ENCODE peak calls at places on chromosome 18, in four cellular contexts. One of them, this sample, is unnamed.

GRCh38 chr18:12515550-12515949 is 107.8 kb downstream of the PRELID3A start:
- DNase-seq in GM12878: no peak
- DNase-seq in body of pancreas: no peak
- DNase-seq in heart left ventricle: no peak
- DNase-seq in this sample: no peak

GRCh38 chr18:13137939-13138821 is 80.4 kb upstream of the LDLRAD4 start:
- DNase-seq in body of pancreas: peak; percentile 37
- DNase-seq in heart left ventricle: peak; percentile 69
- DNase-seq in GM12878: peak; percentile 77
- DNase-seq in this sample: no peak

GRCh38 chr18:24398515-24398914 is 891 bp upstream of the OSBPL1A start:
- DNase-seq in heart left ventricle: no peak
- DNase-seq in GM12878: no peak
- DNase-seq in body of pancreas: no peak
- DNase-seq in this sample: no peak

GRCh38 chr18:45686892-45687611 is 36.9 kb upstream of the SLC14A1 start:
- DNase-seq in heart left ventricle: no peak
- DNase-seq in body of pancreas: no peak
- DNase-seq in GM12878: no peak
- DNase-seq in this sample: no peak

GRCh38 chr18:48623468-48624220 is 84.8 kb downstream of the CTIF start:
- DNase-seq in heart left ventricle: no peak
- DNase-seq in GM12878: no peak
- DNase-seq in body of pancreas: no peak
- DNase-seq in this sample: peak; percentile 33

GRCh38 chr18:21571763-21572162 is 28.7 kb downstream of the ESCO1 start:
- DNase-seq in GM12878: no peak
- DNase-seq in heart left ventricle: no peak
- DNase-seq in body of pancreas: no peak
- DNase-seq in this sample: no peak

GRCh38 chr18:32152705-32153448 is 37.0 kb upstream of the MEP1B start:
- DNase-seq in heart left ventricle: no peak
- DNase-seq in GM12878: peak; percentile 19
- DNase-seq in body of pancreas: no peak
- DNase-seq in this sample: no peak

GRCh38 chr18:38481576-38481975 is 916.0 kb upstream of the CELF4 start:
- DNase-seq in GM12878: no peak
- DNase-seq in body of pancreas: no peak
- DNase-seq in heart left ventricle: no peak
- DNase-seq in this sample: no peak

GRCh38 chr18:45291616-45292612 is 323.4 kb upstream of the SLC14A2 start:
- DNase-seq in GM12878: no peak
- DNase-seq in heart left ventricle: no peak
- DNase-seq in body of pancreas: no peak
- DNase-seq in this sample: no peak

GRCh38 chr18:53687002-53687401 is 537.5 kb downstream of the MBD2 start:
- DNase-seq in GM12878: no peak
- DNase-seq in body of pancreas: no peak
- DNase-seq in heart left ventricle: no peak
- DNase-seq in this sample: no peak

GRCh38 chr18:71666481-71666880 is 877.7 kb downstream of the CBLN2 start:
- DNase-seq in heart left ventricle: no peak
- DNase-seq in GM12878: no peak
- DNase-seq in body of pancreas: no peak
- DNase-seq in this sample: no peak

GRCh38 chr18:49797995-49798394 is 15.3 kb downstream of the ACAA2 start:
- DNase-seq in heart left ventricle: no peak
- DNase-seq in body of pancreas: no peak
- DNase-seq in GM12878: no peak
- DNase-seq in this sample: no peak

GRCh38 chr18:54946149-54946581 is 13.1 kb downstream of the CCDC68 start:
- DNase-seq in body of pancreas: peak; percentile 78
- DNase-seq in GM12878: peak; percentile 8
- DNase-seq in heart left ventricle: peak; percentile 32
- DNase-seq in this sample: no peak

GRCh38 chr18:55334875-55335274 is 253.1 kb downstream of the TCF4 start:
- DNase-seq in heart left ventricle: peak; percentile 55
- DNase-seq in body of pancreas: no peak
- DNase-seq in GM12878: no peak
- DNase-seq in this sample: no peak

GRCh38 chr18:1357724-1358123 is 453.1 kb downstream of the ADCYAP1 start:
- DNase-seq in heart left ventricle: no peak
- DNase-seq in body of pancreas: no peak
- DNase-seq in GM12878: no peak
- DNase-seq in this sample: no peak

GRCh38 chr18:7165846-7166393 is 48.3 kb upstream of the LAMA1 start:
- DNase-seq in body of pancreas: no peak
- DNase-seq in GM12878: no peak
- DNase-seq in heart left ventricle: no peak
- DNase-seq in this sample: no peak

GRCh38 chr18:55384551-55385275 is 203.3 kb downstream of the TCF4 start:
- DNase-seq in heart left ventricle: no peak
- DNase-seq in GM12878: no peak
- DNase-seq in body of pancreas: no peak
- DNase-seq in this sample: peak; percentile 5

GRCh38 chr18:4106407-4107033 is 348.6 kb downstream of the DLGAP1 start:
- DNase-seq in GM12878: no peak
- DNase-seq in body of pancreas: peak; percentile 56
- DNase-seq in heart left ventricle: peak; percentile 29
- DNase-seq in this sample: peak; percentile 6

GRCh38 chr18:5238371-5238758 is 41.3 kb upstream of the AKAIN1 start:
- DNase-seq in body of pancreas: peak; percentile 78
- DNase-seq in heart left ventricle: peak; percentile 37
- DNase-seq in GM12878: no peak
- DNase-seq in this sample: no peak

GRCh38 chr18:12606592-12607315 is 51.2 kb downstream of the SPIRE1 start:
- DNase-seq in GM12878: no peak
- DNase-seq in heart left ventricle: no peak
- DNase-seq in body of pancreas: no peak
- DNase-seq in this sample: no peak

GRCh38 chr18:54329787-54330186 is 27.9 kb downstream of the STARD6 start:
- DNase-seq in body of pancreas: no peak
- DNase-seq in GM12878: no peak
- DNase-seq in heart left ventricle: no peak
- DNase-seq in this sample: no peak

GRCh38 chr18:78884502-78884901 is 95.1 kb upstream of the SALL3 start:
- DNase-seq in body of pancreas: no peak
- DNase-seq in heart left ventricle: no peak
- DNase-seq in GM12878: no peak
- DNase-seq in this sample: no peak

DNA sequence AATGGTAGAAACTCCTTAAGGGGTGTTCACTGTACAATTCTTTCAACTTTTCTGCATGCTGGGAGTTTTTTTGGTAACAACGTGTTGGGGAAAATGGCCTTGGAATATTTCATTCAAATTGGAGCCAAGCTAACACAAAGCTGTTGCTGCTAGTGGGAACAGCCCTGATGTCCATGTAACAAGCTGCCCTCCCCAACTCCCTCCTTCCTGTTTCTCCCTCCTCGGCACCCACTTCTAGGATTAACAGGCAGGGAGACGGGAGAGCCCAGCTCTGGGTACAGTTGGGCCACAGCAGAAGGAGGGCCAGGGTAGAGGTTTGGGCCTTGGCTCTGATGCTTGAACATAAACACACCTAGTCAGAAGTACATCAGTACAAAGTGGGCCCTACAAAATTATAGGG is 9.4 kb upstream of the MOCOS start:
- DNase-seq in GM12878: no peak
- DNase-seq in heart left ventricle: no peak
- DNase-seq in body of pancreas: no peak
- DNase-seq in this sample: no peak
- TF ChIP-seq POLR2A in GM12878: no peak
- TF ChIP-seq POLR2A in heart left ventricle: no peak
- TF ChIP-seq POLR2A in body of pancreas: no peak
- TF ChIP-seq POLR2A in this sample: no peak

DNA sequence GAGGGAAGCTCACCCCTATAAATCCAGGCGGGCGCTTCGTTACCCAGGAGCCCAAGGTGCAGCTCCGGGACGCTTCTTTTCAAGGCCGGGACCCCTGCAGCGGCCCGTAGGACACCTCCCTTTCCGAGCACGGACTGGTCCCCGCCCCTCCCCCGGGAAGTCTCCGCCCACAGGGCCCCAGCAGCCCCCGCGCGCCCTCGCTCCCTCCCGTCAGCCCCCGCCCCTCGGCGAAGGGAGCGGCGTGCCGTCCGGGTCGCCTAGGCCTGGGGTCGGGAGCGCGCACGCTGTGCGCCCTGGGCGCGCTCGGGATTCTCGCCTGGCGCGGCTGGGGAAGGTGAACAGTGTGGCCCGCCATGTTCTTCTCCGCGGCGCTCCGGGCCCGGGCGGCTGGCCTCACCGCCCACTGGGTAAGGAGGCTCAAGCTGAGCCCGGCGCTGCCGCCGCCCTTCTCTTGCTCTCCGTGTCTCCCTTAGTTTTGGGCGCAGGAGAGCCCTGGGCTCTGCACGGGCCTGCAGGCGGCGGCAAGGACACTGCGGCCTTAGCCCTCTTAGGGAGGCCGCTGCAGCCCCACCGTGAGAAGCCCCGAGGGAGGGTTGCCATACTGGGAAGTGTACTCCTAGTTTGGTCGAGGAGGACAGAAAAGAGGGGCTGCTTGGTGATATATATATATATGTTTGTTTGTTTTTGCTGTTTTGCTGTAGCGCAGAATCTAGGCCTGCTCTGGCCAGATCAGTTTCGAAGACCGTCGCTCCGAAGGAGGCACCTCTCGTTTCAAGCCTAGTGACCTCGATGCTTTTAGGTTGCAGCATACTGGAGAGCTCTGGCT is at the start of gene NDUFV2:
- DNase-seq in body of pancreas: peak; percentile 95
- DNase-seq in GM12878: peak; percentile 77
- DNase-seq in heart left ventricle: peak; percentile 98
- DNase-seq in this sample: peak; percentile 83
- TF ChIP-seq POLR2A in body of pancreas: peak; percentile 83
- TF ChIP-seq POLR2A in GM12878: peak; percentile 87
- TF ChIP-seq POLR2A in heart left ventricle: no peak
- TF ChIP-seq POLR2A in this sample: peak; percentile 65

GRCh38 chr18:62420151-62420512 is 95.0 kb downstream of the TNFRSF11A start:
- DNase-seq in heart left ventricle: no peak
- DNase-seq in body of pancreas: no peak
- DNase-seq in GM12878: no peak
- DNase-seq in this sample: no peak

GRCh38 chr18:62426191-62426488 is 96.7 kb upstream of the ZCCHC2 start:
- DNase-seq in heart left ventricle: no peak
- DNase-seq in GM12878: no peak
- DNase-seq in body of pancreas: no peak
- DNase-seq in this sample: no peak

GRCh38 chr18:62420513-62421209 is 95.6 kb downstream of the TNFRSF11A start:
- DNase-seq in body of pancreas: peak; percentile 39
- DNase-seq in GM12878: peak; percentile 62
- DNase-seq in heart left ventricle: no peak
- DNase-seq in this sample: no peak

DNA sequence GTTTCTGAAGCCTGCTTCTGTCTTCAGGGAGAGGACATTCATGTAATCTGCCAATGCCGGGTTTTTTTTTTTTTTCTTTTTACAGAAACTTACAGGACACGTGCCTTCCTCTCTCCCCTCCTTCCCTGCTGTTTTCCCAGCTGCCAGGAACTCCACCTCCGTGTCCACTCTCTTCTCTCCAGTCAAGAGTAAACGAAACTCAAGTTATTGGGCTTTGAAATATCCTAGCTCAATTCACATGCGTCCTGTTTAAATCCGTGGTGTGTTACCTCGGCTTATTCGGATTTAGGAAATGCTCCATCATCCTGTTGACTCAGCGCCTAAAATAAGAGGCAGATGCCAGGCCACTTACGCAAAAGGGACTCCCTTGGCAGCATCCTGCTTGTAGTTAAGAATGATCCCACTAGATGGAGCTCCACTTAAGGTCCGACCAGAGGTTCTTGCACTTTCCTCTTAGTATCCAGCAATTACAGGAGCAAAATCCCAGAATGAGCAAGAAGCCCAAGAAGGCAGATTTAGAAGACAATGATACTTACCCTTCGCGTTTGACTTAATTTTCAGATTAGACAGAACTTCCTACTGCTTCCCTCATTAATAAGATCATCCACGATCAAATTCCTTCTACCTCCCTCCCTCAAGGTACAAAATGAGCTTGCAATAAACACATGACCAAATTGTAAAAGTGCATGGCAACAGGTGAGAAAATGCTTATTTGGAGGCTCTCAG is 97.2 kb upstream of the ZCCHC2 start:
- DNase-seq in heart left ventricle: peak; percentile 88
- DNase-seq in body of pancreas: peak; percentile 83
- DNase-seq in GM12878: no peak
- DNase-seq in this sample: no peak
- TF ChIP-seq POLR2A in heart left ventricle: no peak
- TF ChIP-seq POLR2A in body of pancreas: no peak
- TF ChIP-seq POLR2A in GM12878: no peak
- TF ChIP-seq POLR2A in this sample: no peak

GRCh38 chr18:76524900-76525698 is 30.1 kb upstream of the ZNF516 start:
- DNase-seq in heart left ventricle: no peak
- DNase-seq in GM12878: no peak
- DNase-seq in body of pancreas: no peak
- DNase-seq in this sample: no peak

GRCh38 chr18:76530846-76531245 is 35.8 kb upstream of the ZNF516 start:
- DNase-seq in GM12878: no peak
- DNase-seq in body of pancreas: no peak
- DNase-seq in heart left ventricle: no peak
- DNase-seq in this sample: no peak

GRCh38 chr18:76530391-76530790 is 35.3 kb upstream of the ZNF516 start:
- DNase-seq in heart left ventricle: no peak
- DNase-seq in body of pancreas: no peak
- DNase-seq in GM12878: no peak
- DNase-seq in this sample: no peak

GRCh38 chr18:76529433-76529811 is 34.4 kb upstream of the ZNF516 start:
- DNase-seq in body of pancreas: no peak
- DNase-seq in heart left ventricle: no peak
- DNase-seq in GM12878: no peak
- DNase-seq in this sample: no peak

DNA sequence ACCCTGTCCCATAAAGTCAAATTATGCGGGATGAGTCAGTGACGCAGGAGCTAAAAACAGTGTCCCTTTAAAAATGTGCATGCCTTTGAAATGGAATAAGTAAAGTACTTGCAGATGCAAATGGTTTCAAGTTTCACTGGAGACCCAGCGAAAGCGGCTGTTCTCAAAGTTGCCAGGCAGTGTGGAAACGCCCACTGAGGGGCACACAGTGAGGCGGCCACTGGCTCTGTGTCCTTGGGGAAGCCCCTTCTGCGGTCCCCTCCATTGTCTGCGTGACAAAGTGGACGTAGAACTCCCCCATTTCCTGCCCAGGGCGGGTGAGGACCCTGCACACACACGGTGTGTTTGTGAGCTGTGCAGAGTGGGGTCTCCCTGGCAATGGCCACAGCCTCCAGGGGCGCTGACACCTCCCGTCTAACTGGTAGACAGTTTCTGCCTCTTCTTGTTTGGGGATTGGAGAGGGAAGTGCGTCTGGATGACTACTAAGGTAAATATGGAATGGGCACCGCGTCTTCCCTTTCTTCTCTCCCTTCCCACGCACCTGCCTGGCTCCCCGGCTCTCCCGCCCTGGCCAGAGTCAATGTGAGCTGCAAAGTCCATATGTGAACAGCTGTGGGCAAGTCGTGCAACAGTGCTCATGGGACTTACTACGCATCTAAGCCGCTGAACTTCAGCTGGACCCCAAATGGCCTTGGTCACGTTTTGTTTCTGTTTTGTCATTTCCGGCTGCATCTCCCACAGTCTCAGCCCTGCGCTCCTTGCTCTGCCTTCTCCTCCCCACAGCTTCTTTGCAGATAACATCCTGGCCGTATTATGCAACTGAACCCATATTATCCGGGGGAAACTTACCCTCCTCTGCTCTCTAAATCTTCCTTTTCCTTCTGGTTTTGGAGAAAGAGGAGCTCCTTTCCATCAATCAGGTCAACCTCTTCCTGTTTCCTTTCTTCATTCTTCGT is 33.7 kb upstream of the ZNF516 start:
- DNase-seq in GM12878: peak; percentile 13
- DNase-seq in body of pancreas: peak; percentile 45
- DNase-seq in heart left ventricle: peak; percentile 36
- DNase-seq in this sample: no peak
- TF ChIP-seq POLR2A in GM12878: no peak
- TF ChIP-seq POLR2A in body of pancreas: no peak
- TF ChIP-seq POLR2A in heart left ventricle: no peak
- TF ChIP-seq POLR2A in this sample: no peak